ENCODE peak calls at places on chromosomes 6 and 20, in eight cellular contexts. Z is memory B cell; I is stimulated activated CD4-positive, alpha-beta T cell treated with anti-CD3 and anti-CD28 coated beads, TNF-alpha, amount 100 ng/mL, for 4 hours; F is NCI-H2227 treated with DMSO at 0.1 percent for 48 hours; Q is AG08395; C is Peyer's patch; K is tibial artery; L is fibroblast of mammary gland. E is an unnamed sample.
A peak's percentile ranks its signal among the peaks of the same experiment; 100 is the strongest.

GRCh38 chr6:160798625-160799024 is 96.6 kb downstream of the PLG start:
- DNase-seq in Z (no peak), I (no peak), F (no peak), Q (no peak), C (no peak), K (no peak), L (no peak), E (no peak)

GRCh38 chr6:92810913-92811312 is 608.4 kb downstream of the EPHA7 start:
- DNase-seq in Z (no peak), I (no peak), F (peak; percentile 30), Q (no peak), C (no peak), K (no peak), L (peak; percentile 6), E (no peak)

GRCh38 chr20:990293-990959 is 11.7 kb downstream of the RSPO4 start:
- DNase-seq in Z (no peak), I (no peak), F (no peak), Q (no peak), C (no peak), K (no peak), L (no peak), E (no peak)

GRCh38 chr6:89375427-89375868 is 22.9 kb upstream of the UBE2J1 start:
- DNase-seq in Z (peak; percentile 69), I (peak; percentile 16), F (peak; percentile 15), Q (no peak), C (peak; percentile 91), K (no peak), L (no peak), E (no peak)

GRCh38 chr6:49541210-49541724 is 9.2 kb upstream of the C6orf141 start:
- DNase-seq in Z (no peak), I (no peak), F (no peak), Q (peak; percentile 51), C (no peak), K (no peak), L (peak; percentile 93), E (no peak)

GRCh38 chr6:166614589-166614988 is 12.5 kb downstream of the RPS6KA2 start:
- DNase-seq in Z (no peak), I (no peak), F (no peak), Q (no peak), C (no peak), K (no peak), L (no peak), E (peak; percentile 30)

GRCh38 chr6:28141500-28142329 is at the start of gene ZKSCAN8:
- DNase-seq in Z (peak; percentile 73), I (peak; percentile 65), F (peak; percentile 95), Q (peak; percentile 86), C (peak; percentile 92), K (peak; percentile 76), L (peak; percentile 87), E (peak; percentile 86)

GRCh38 chr6:158174514-158174913 is 6.4 kb downstream of the GTF2H5 start:
- DNase-seq in Z (no peak), I (no peak), F (no peak), Q (peak; percentile 85), C (no peak), K (peak; percentile 34), L (peak; percentile 94), E (no peak)

GRCh38 chr20:38434310-38434741 is 802 bp downstream of the SNHG17 start:
- DNase-seq in Z (peak; percentile 24), I (no peak), F (no peak), Q (no peak), C (peak; percentile 50), K (no peak), L (no peak), E (peak; percentile 50)

GRCh38 chr20:63836335-63837133 is 5.5 kb upstream of the ZBTB46 start:
- DNase-seq in Z (no peak), I (no peak), F (no peak), Q (no peak), C (no peak), K (no peak), L (no peak), E (no peak)

GRCh38 chr20:58246346-58246745 is 17.9 kb upstream of the ANKRD60 start:
- DNase-seq in Z (no peak), I (no peak), F (no peak), Q (no peak), C (no peak), K (no peak), L (no peak), E (peak; percentile 34)

GRCh38 chr6:2498224-2498623 is 252.5 kb downstream of the MYLK4 start:
- DNase-seq in Z (no peak), I (no peak), F (no peak), Q (no peak), C (no peak), K (no peak), L (peak; percentile 25), E (no peak)

GRCh38 chr20:24102290-24102689 is 113.7 kb upstream of the GGTLC1 start:
- DNase-seq in Z (no peak), I (no peak), F (no peak), Q (no peak), C (peak; percentile 51), K (no peak), L (peak; percentile 3), E (no peak)

GRCh38 chr6:158817298-158818007 is 1.7 kb downstream of the EZR start:
- DNase-seq in Z (peak; percentile 44), I (no peak), F (peak; percentile 36), Q (no peak), C (peak; percentile 83), K (peak; percentile 38), L (no peak), E (no peak)

GRCh38 chr6:21455071-21455470 is 138.5 kb upstream of the SOX4 start:
- DNase-seq in Z (no peak), I (no peak), F (no peak), Q (no peak), C (no peak), K (no peak), L (peak; percentile 10), E (no peak)

GRCh38 chr6:2155206-2155605 is 90.2 kb downstream of the GMDS start:
- DNase-seq in Z (no peak), I (no peak), F (no peak), Q (no peak), C (no peak), K (no peak), L (no peak), E (no peak)

GRCh38 chr20:61934716-61935530 is 130.8 kb downstream of the TAF4 start:
- DNase-seq in Z (no peak), I (no peak), F (no peak), Q (no peak), C (no peak), K (no peak), L (peak; percentile 64), E (no peak)

GRCh38 chr20:36269507-36269906 is 33.2 kb downstream of the AAR2 start:
- DNase-seq in Z (no peak), I (no peak), F (no peak), Q (no peak), C (no peak), K (no peak), L (no peak), E (no peak)

GRCh38 chr20:58037631-58038030 is 190.8 kb downstream of the ANKRD60 start:
- DNase-seq in Z (no peak), I (no peak), F (no peak), Q (no peak), C (no peak), K (no peak), L (no peak), E (no peak)

GRCh38 chr6:112443666-112444065 is 96.5 kb downstream of the RFPL4B start:
- DNase-seq in Z (no peak), I (no peak), F (no peak), Q (peak; percentile 70), C (peak; percentile 50), K (peak; percentile 64), L (peak; percentile 86), E (no peak)

GRCh38 chr20:21505161-21505809 is 8.6 kb downstream of the NKX2-2 start:
- DNase-seq in Z (peak; percentile 78), I (peak; percentile 62), F (peak; percentile 40), Q (peak; percentile 71), C (peak; percentile 80), K (peak; percentile 52), L (peak; percentile 56), E (no peak)

GRCh38 chr20:51565298-51565697 is 22.8 kb upstream of the NFATC2 start:
- DNase-seq in Z (no peak), I (no peak), F (no peak), Q (no peak), C (no peak), K (no peak), L (no peak), E (no peak)

GRCh38 chr20:48594533-48594932 is 233.3 kb downstream of the PREX1 start:
- DNase-seq in Z (no peak), I (no peak), F (no peak), Q (no peak), C (peak; percentile 19), K (no peak), L (no peak), E (no peak)

GRCh38 chr6:29651413-29652197 is 5.3 kb upstream of the MOG start:
- DNase-seq in Z (peak; percentile 34), I (no peak), F (peak; percentile 36), Q (peak; percentile 60), C (no peak), K (no peak), L (peak; percentile 46), E (no peak)

E was measured in SJSA1.